ENCODE peak calls at places on chromosome 14, in nine cellular contexts. O, R, A, F, L, W, G, X and K are unnamed samples.

GRCh38 chr14:73613046-73613383 is 698 bp downstream of the ACOT6 start:
- DNase-seq in W (no peak), O (no peak), A (no peak), L (no peak), G (no peak), F (no peak), X (no peak), R (no peak), K (no peak)

GRCh38 chr14:64186231-64187129 is 107.7 kb downstream of the ESR2 start:
- DNase-seq in G (peak), X (no peak), A (no peak), L (no peak), F (no peak), R (peak), W (no peak), O (no peak), K (no peak)

GRCh38 chr14:83779266-83779665 is 1750.7 kb upstream of the FLRT2 start:
- DNase-seq in X (peak), W (no peak), F (no peak), R (no peak), G (no peak), A (peak), O (no peak), L (no peak), K (no peak)

GRCh38 chr14:44405350-44405619 is 101.8 kb downstream of the FSCB start:
- DNase-seq in A (no peak), G (no peak), W (no peak), F (no peak), R (no peak), X (no peak), O (no peak), L (no peak), K (no peak)

GRCh38 chr14:68784995-68785816 is 7.7 kb downstream of the ZFP36L1 start:
- DNase-seq in G (no peak), A (peak), R (no peak), L (peak), F (no peak), O (peak), X (peak), W (peak), K (peak)

GRCh38 chr14:69693145-69693544 is 73.8 kb upstream of the SRSF5 start:
- DNase-seq in X (peak), G (peak), W (no peak), O (peak), F (no peak), L (no peak), R (no peak), A (no peak), K (no peak)

GRCh38 chr14:43938588-43939281 is 568.3 kb downstream of the FSCB start:
- DNase-seq in W (no peak), L (no peak), R (no peak), X (no peak), A (no peak), G (no peak), O (no peak), F (no peak), K (no peak)

GRCh38 chr14:75181426-75182062 is 5.1 kb upstream of the TMED10 start:
- DNase-seq in R (no peak), F (no peak), L (no peak), W (no peak), O (no peak), A (no peak), G (no peak), X (no peak), K (no peak)

GRCh38 chr14:44736326-44736725 is 225.4 kb downstream of the KLHL28 start:
- DNase-seq in R (no peak), W (no peak), G (no peak), O (no peak), F (no peak), L (no peak), X (no peak), A (no peak), K (no peak)

GRCh38 chr14:67173719-67174118 is 15.5 kb upstream of the GARIN2 start:
- DNase-seq in F (no peak), W (no peak), L (no peak), A (no peak), R (no peak), O (no peak), X (no peak), G (no peak), K (no peak)

GRCh38 chr14:49550284-49551184 is 35.6 kb downstream of the RPS29 start:
- DNase-seq in X (no peak), G (no peak), F (no peak), R (no peak), W (no peak), L (peak), A (peak), O (no peak), K (no peak)

GRCh38 chr14:55221968-55222367 is 30.6 kb upstream of the DLGAP5 start:
- DNase-seq in A (no peak), O (no peak), X (no peak), G (no peak), F (no peak), L (no peak), W (no peak), R (no peak), K (no peak)

GRCh38 chr14:105094193-105094907 is 29.1 kb upstream of the GPR132 start:
- DNase-seq in L (no peak), R (no peak), W (no peak), G (peak), X (no peak), A (no peak), O (peak), F (no peak), K (no peak)

GRCh38 chr14:59215353-59215752 is 26.9 kb downstream of the DAAM1 start:
- DNase-seq in F (no peak), L (no peak), A (peak), G (no peak), O (peak), R (no peak), X (peak), W (peak), K (no peak)

GRCh38 chr14:85528080-85528881 is 1.7 kb upstream of the FLRT2 start:
- DNase-seq in R (peak), A (peak), X (peak), G (peak), F (no peak), O (no peak), L (peak), W (no peak), K (no peak)

GRCh38 chr14:89078021-89078676 is 253.7 kb downstream of the TTC8 start:
- DNase-seq in G (no peak), F (no peak), O (no peak), A (no peak), R (no peak), L (no peak), W (no peak), X (no peak), K (no peak)

GRCh38 chr14:91693342-91693741 is 38.5 kb downstream of the CATSPERB start:
- DNase-seq in O (no peak), F (no peak), R (no peak), W (no peak), X (peak), A (no peak), L (peak), G (no peak), K (no peak)

GRCh38 chr14:52694761-52695480 is 437 bp downstream of the ERO1A start:
- DNase-seq in G (peak), O (peak), W (no peak), F (peak), R (no peak), A (peak), L (peak), X (peak), K (no peak)

GRCh38 chr14:54503476-54503875 is 6.2 kb upstream of the CGRRF1 start:
- DNase-seq in F (no peak), X (peak), L (peak), G (no peak), A (peak), W (no peak), O (no peak), R (no peak), K (no peak)

GRCh38 chr14:71271166-71271945 is 364.1 kb downstream of the PCNX1 start:
- DNase-seq in F (no peak), A (no peak), W (no peak), L (no peak), R (no peak), X (no peak), G (no peak), O (no peak), K (no peak)

GRCh38 chr14:54786191-54786755 is 116.4 kb downstream of the GCH1 start:
- DNase-seq in G (no peak), W (peak), F (no peak), X (no peak), R (no peak), O (no peak), L (no peak), A (no peak), K (no peak)

GRCh38 chr14:51939211-51939705 is 50.1 kb upstream of the RTRAF start:
- DNase-seq in L (no peak), R (no peak), G (no peak), O (no peak), X (no peak), F (no peak), W (no peak), A (no peak), K (no peak)

GRCh38 chr14:64474041-64474440 is 8.7 kb downstream of the AKAP5 start:
- DNase-seq in R (no peak), L (no peak), F (no peak), X (no peak), G (no peak), O (no peak), A (no peak), W (no peak), K (no peak)

GRCh38 chr14:83714141-83714540 is 1815.8 kb upstream of the FLRT2 start:
- DNase-seq in L (no peak), O (no peak), A (no peak), F (no peak), R (no peak), G (no peak), X (no peak), W (no peak), K (no peak)

GRCh38 chr14:94903338-94903737 is 133.4 kb upstream of the GSC start:
- DNase-seq in A (no peak), G (no peak), R (no peak), W (no peak), L (no peak), F (no peak), X (no peak), O (no peak), K (no peak)

GRCh38 chr14:55102141-55102547 is 26.9 kb upstream of the LGALS3 start:
- DNase-seq in A (peak), L (peak), O (peak), W (peak), X (peak), R (peak), G (no peak), F (peak), K (no peak)

GRCh38 chr14:101200008-101200649 is 296.6 kb upstream of the RTL1 start:
- DNase-seq in X (no peak), R (peak), O (no peak), W (peak), L (no peak), A (no peak), G (no peak), F (no peak), K (peak)

GRCh38 chr14:58238252-58239247 is 6.1 kb upstream of the PSMA3 start:
- DNase-seq in R (peak), W (no peak), F (no peak), X (no peak), G (peak), O (peak), A (no peak), L (peak), K (no peak)

GRCh38 chr14:56474419-56475022 is 105.1 kb upstream of the TMEM260 start:
- DNase-seq in A (peak), X (peak), F (no peak), L (peak), R (no peak), G (peak), O (no peak), W (no peak), K (no peak)

GRCh38 chr14:72962829-72963312 is 36.6 kb downstream of the DCAF4 start:
- DNase-seq in R (peak), X (peak), W (no peak), A (peak), O (no peak), F (no peak), G (no peak), L (peak), K (no peak)

GRCh38 chr14:92693998-92694780 is 54.2 kb downstream of the LGMN start:
- DNase-seq in A (no peak), R (no peak), F (no peak), L (no peak), G (no peak), X (no peak), W (no peak), O (peak), K (no peak)

GRCh38 chr14:69315302-69315701 is 55.3 kb downstream of the GALNT16 start:
- DNase-seq in O (no peak), L (peak), G (no peak), R (no peak), A (no peak), X (no peak), F (no peak), W (peak), K (peak)

GRCh38 chr14:76904100-76904739 is 78.0 kb downstream of the LRRC74A start:
- DNase-seq in F (no peak), X (peak), G (no peak), O (no peak), R (no peak), L (peak), W (no peak), A (peak), K (no peak)

GRCh38 chr14:77882098-77882497 is 82.2 kb downstream of the ADCK1 start:
- DNase-seq in O (no peak), R (no peak), L (no peak), F (no peak), G (no peak), X (peak), A (no peak), W (no peak), K (no peak)

GRCh38 chr14:67618617-67619063 is 1.1 kb upstream of the ARG2 start:
- DNase-seq in R (no peak), W (no peak), X (peak), A (peak), F (no peak), G (peak), O (no peak), L (peak), K (no peak)

GRCh38 chr14:66117600-66117999 is 368.6 kb upstream of the CCDC196 start:
- DNase-seq in W (no peak), O (no peak), F (no peak), A (peak), G (no peak), X (peak), R (no peak), L (peak), K (no peak)

GRCh38 chr14:63857467-63858030 is 4.7 kb downstream of the SYNE2 start:
- DNase-seq in R (no peak), A (no peak), W (no peak), X (no peak), O (no peak), L (no peak), F (no peak), G (no peak), K (no peak)

GRCh38 chr14:60485600-60486251 is at the start of gene C14orf39:
- DNase-seq in F (no peak), L (no peak), R (peak), A (peak), G (peak), O (no peak), X (no peak), W (no peak), K (no peak)

GRCh38 chr14:81474685-81475324 is 58.8 kb downstream of the SEL1L start:
- DNase-seq in X (no peak), L (no peak), W (no peak), R (no peak), A (no peak), O (no peak), F (no peak), G (no peak), K (no peak)
- TF ChIP-seq CTCF in X (no peak), L (no peak), W (no peak), R (no peak), A (no peak), O (no peak), F (no peak), G (no peak), K (no peak)

GRCh38 chr14:37251778-37252177 is 54.0 kb downstream of the MIPOL1 start:
- DNase-seq in O (no peak), X (no peak), R (no peak), L (no peak), W (no peak), G (no peak), F (no peak), A (no peak), K (no peak)
- TF ChIP-seq CTCF in O (no peak), X (no peak), R (peak), L (no peak), W (no peak), G (no peak), F (no peak), A (no peak), K (peak)

DNA sequence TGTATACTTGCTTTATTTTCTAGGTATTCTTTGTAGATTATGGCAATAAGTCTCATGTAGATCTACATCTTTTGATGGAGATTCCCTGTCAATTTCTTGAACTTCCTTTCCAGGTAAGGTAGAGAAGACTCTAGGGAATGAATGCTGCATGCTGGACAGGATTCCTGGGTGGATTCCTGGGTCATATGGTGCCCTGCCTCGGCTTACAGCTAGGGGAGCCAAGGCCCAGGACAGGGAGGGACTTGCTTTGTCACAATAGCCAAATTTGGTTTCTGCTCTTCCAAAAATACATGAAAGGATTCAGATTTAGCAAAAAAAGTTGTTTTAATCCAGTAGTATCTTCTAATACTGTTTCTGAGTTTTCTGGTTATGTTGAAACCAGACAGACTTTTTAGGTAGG is 59.5 kb upstream of the ASPG start:
- DNase-seq in G (no peak), A (no peak), O (no peak), W (no peak), F (no peak), X (no peak), R (no peak), L (no peak), K (no peak)
- TF ChIP-seq CTCF in G (no peak), A (no peak), O (no peak), W (no peak), F (no peak), X (no peak), R (peak), L (no peak), K (peak)

DNA sequence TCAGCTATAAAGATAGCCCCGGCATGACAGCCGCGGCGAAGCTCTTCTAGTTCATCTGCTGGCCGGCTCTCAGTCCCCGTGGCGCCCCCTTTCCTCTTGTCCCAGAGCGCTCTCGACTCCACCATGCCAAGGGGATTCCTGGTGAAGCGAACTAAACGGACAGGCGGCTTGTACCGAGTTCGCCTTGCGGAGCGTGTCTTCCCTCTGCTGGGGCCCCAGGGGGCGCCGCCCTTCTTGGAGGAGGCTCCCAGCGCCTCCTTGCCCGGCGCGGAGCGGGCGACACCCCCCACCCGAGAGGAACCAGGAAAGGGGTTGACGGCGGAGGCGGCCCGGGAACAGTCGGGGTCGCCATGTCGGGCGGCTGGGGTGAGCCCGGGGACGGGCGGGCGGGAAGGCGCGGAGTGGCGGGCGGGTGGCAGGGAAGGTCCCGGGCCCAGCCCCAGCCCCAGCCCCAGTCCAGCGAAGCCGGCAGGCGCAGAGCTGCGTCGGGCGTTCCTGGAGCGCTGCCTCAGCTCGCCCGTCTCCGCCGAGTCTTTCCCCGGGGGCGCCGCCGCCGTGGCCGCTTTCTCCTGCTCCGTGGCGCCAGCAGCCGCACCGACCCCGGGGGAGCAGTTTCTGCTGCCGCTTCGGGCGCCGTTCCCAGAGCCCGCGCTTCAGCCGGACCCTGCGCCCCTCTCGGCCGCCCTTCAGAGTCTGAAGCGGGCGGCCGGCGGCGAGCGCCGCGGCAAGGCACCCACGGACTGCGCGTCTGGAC is at the start of gene INSM2:
- DNase-seq in R (no peak), A (no peak), L (no peak), W (peak), F (no peak), G (peak), X (no peak), O (peak), K (peak)
- TF ChIP-seq CTCF in R (peak), A (peak), L (no peak), W (no peak), F (no peak), G (no peak), X (no peak), O (no peak), K (peak)

GRCh38 chr14:103126873-103127304 is 3.6 kb downstream of the TNFAIP2 start:
- DNase-seq in X (no peak), G (peak), A (no peak), W (no peak), F (no peak), L (no peak), R (peak), O (peak), K (no peak)
- TF ChIP-seq CTCF in X (no peak), G (no peak), A (no peak), W (no peak), F (no peak), L (no peak), R (peak), O (peak), K (peak)

GRCh38 chr14:22225526-22226133 is 363.4 kb downstream of the DAD1 start:
- DNase-seq in F (no peak), X (peak), W (no peak), A (peak), O (no peak), R (no peak), G (no peak), L (peak), K (no peak)

GRCh38 chr14:22226381-22226780 is 362.6 kb downstream of the DAD1 start:
- DNase-seq in R (no peak), O (no peak), G (no peak), F (peak), L (peak), X (no peak), W (no peak), A (no peak), K (no peak)

GRCh38 chr14:22220427-22220826 is 368.6 kb downstream of the DAD1 start:
- DNase-seq in A (peak), G (no peak), X (peak), O (no peak), W (no peak), R (no peak), L (peak), F (no peak), K (no peak)

GRCh38 chr14:22218729-22219128 is 370.3 kb downstream of the DAD1 start:
- DNase-seq in W (no peak), R (no peak), A (no peak), L (no peak), G (no peak), O (no peak), F (no peak), X (no peak), K (no peak)

DNA sequence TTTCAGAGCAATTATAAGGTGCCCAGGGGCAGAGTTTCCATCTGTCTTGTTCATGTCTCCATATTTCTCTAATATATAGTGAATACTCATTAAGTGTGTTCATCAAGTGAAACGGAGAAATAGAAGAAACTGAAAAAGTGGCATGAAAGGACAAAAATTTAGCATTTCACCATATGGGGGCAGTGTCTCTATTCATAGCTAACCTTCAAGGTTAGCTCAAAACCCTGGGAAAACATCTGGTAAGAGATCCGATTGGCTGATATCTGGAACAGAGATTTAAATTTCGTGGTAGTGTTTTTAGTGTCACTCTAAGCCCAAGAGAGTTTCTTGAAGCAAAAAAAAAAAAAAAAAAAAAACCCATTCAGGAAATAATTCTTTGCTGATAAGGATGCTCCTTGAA is 367.5 kb downstream of the DAD1 start:
- DNase-seq in G (no peak), W (no peak), R (no peak), X (peak), F (no peak), L (peak), A (peak), O (no peak), K (no peak)
- TF ChIP-seq CTCF in G (peak), W (no peak), R (peak), X (peak), F (peak), L (peak), A (peak), O (no peak), K (peak)

GRCh38 chr14:97180304-97181200 is 383.4 kb downstream of the VRK1 start:
- DNase-seq in O (no peak), X (peak), R (no peak), F (no peak), W (no peak), L (peak), G (no peak), A (peak), K (no peak)
- TF ChIP-seq CTCF in O (no peak), X (peak), R (no peak), F (no peak), W (no peak), L (no peak), G (no peak), A (peak), K (no peak)